ENCODE peak calls at places on chromosome 14, in seven cellular contexts. D is epithelial cell of esophagus, J is lung, C is cardiac muscle cell, O is pancreas, H is neural crest cell, I is endothelial cell. U is an unnamed sample.

GRCh38 chr14:104799657-104800599 is 973 bp upstream of the ZBTB42 start:
- DNase-seq in H (no peak), D (peak; percentile 82), C (peak; percentile 85), O (peak; percentile 94), I (peak; percentile 72), J (peak; percentile 85), U (peak; percentile 70)

GRCh38 chr14:90349729-90350128 is 18.0 kb upstream of the NRDE2 start:
- DNase-seq in I (no peak), O (no peak), D (no peak), J (no peak), C (no peak), H (no peak), U (no peak)

GRCh38 chr14:33435911-33436310 is 497.2 kb downstream of the NPAS3 start:
- DNase-seq in D (peak; percentile 93), I (no peak), H (no peak), C (peak; percentile 73), J (no peak), O (no peak), U (no peak)

GRCh38 chr14:102251161-102251560 is 53.8 kb downstream of the MOK start:
- DNase-seq in D (no peak), I (no peak), J (no peak), H (no peak), C (no peak), O (no peak), U (no peak)

GRCh38 chr14:36827861-36828260 is 166.2 kb downstream of the PAX9 start:
- DNase-seq in I (no peak), C (no peak), J (no peak), H (no peak), D (peak; percentile 36), O (no peak), U (no peak)

GRCh38 chr14:70168401-70168800 is 20.4 kb downstream of the SLC8A3 start:
- DNase-seq in J (no peak), O (no peak), D (no peak), I (no peak), H (no peak), C (no peak), U (no peak)

GRCh38 chr14:77904218-77904617 is 104.3 kb downstream of the ADCK1 start:
- DNase-seq in J (no peak), O (no peak), D (no peak), I (no peak), C (no peak), H (no peak), U (no peak)

GRCh38 chr14:33052899-33053400 is 114.3 kb downstream of the NPAS3 start:
- DNase-seq in O (no peak), I (no peak), J (no peak), C (no peak), H (no peak), D (no peak), U (no peak)

DNA sequence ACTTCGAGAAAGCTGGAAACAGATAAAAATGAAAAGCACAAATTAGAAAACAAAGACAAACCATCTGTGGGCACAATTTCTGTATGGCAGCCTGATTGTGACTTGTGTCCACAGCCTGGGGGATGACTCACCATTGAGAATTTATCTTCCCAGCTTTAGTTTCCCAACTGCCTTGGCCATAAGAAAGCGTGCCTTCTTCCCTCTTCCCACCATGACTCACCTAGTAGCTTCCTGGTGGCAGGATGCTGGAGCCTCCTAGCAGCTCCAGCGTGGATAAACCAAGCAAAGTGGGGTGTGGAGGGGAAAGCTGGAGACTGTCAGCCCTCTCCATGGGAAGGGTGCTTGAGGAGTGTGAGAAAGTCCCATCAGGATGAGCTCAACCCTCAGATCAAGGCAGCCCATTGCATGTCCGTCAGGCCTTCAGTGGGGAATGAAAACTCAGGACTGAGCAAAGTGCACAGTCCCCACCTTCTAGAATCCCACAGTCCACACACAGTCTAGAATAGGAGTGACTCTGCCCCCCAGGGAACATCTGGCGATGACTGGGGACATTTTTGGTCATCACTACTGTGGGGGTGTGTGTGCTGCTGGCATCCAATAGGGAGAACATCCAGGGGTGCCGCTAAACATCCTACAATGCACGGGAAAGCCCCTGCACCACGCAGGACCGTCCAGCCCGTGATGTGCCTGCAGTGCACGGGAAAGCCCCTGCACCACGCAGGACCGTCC is 22.4 kb upstream of the SERPINA6 start:
- DNase-seq in C (peak; percentile 89), O (no peak), I (no peak), D (peak; percentile 95), H (no peak), J (no peak), U (no peak)
- TF ChIP-seq CTCF in C (no peak), O (no peak), I (no peak), D (no peak), H (no peak), J (no peak), U (no peak)

DNA sequence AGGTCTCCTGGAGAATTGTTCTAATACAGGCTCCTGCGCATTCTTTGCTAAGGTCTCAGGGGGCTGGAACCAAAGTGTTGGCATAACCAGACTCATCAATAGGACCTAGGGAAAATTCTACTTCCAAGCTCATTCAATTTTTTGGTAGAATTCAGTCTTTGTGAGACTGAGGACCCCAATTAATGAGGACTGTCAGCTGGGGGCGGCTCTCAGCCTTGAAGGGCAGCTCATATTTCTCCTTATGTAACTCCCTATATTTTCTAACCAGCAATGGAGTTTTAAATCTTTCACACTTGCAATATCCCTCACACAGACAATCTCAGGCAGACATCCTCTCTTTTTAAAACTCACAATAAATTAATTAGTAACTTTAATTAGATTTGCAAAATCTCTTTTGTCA is 476.4 kb upstream of the LRFN5 start:
- DNase-seq in H (no peak), C (no peak), O (no peak), D (no peak), J (no peak), I (no peak), U (no peak)
- TF ChIP-seq CTCF in H (no peak), C (no peak), O (no peak), D (no peak), J (no peak), I (no peak), U (no peak)

GRCh38 chr14:22558221-22558913 is 30.7 kb downstream of the DAD1 start:
- DNase-seq in D (no peak), O (no peak), J (no peak), C (no peak), H (no peak), I (peak; percentile 30), U (no peak)
- TF ChIP-seq CTCF in D (peak; percentile 18), O (no peak), J (no peak), C (peak; percentile 39), H (peak; percentile 20), I (no peak), U (no peak)

GRCh38 chr14:74262076-74262475 is 22.8 kb downstream of the VSX2 start:
- DNase-seq in D (no peak), J (no peak), I (no peak), H (no peak), C (no peak), O (no peak), U (no peak)
- TF ChIP-seq CTCF in D (no peak), J (no peak), I (no peak), H (no peak), C (no peak), O (no peak), U (no peak)

U was measured in mesothelial cell of epicardium.